ENCODE peak calls at places on chromosomes 6 and 20, in four cellular contexts. One of them, this sample, is unnamed.
A peak's percentile ranks its signal among the peaks of the same experiment; 100 is the strongest.

GRCh38 chr6:161410076-161410475 is 136.2 kb upstream of the AGPAT4 start:
- DNase-seq in coronary artery: no peak
- DNase-seq in AG20443: no peak
- DNase-seq in activated CD8-positive, alpha-beta memory T cell treated with anti-CD3 and anti-CD28 coated beads for 4 hours: no peak
- DNase-seq in this sample: no peak

GRCh38 chr6:35148167-35148741 is 7.1 kb upstream of the TCP11 start:
- DNase-seq in AG20443: peak; percentile 30
- DNase-seq in coronary artery: no peak
- DNase-seq in activated CD8-positive, alpha-beta memory T cell treated with anti-CD3 and anti-CD28 coated beads for 4 hours: no peak
- DNase-seq in this sample: peak; percentile 49

GRCh38 chr6:38367231-38367630 is 272.5 kb downstream of the BTBD9 start:
- DNase-seq in AG20443: no peak
- DNase-seq in coronary artery: no peak
- DNase-seq in activated CD8-positive, alpha-beta memory T cell treated with anti-CD3 and anti-CD28 coated beads for 4 hours: no peak
- DNase-seq in this sample: no peak

GRCh38 chr6:2558098-2558770 is 192.5 kb downstream of the MYLK4 start:
- DNase-seq in activated CD8-positive, alpha-beta memory T cell treated with anti-CD3 and anti-CD28 coated beads for 4 hours: no peak
- DNase-seq in coronary artery: no peak
- DNase-seq in AG20443: no peak
- DNase-seq in this sample: no peak

GRCh38 chr6:41970436-41970846 is 28.8 kb upstream of the CCND3 start:
- DNase-seq in activated CD8-positive, alpha-beta memory T cell treated with anti-CD3 and anti-CD28 coated beads for 4 hours: peak; percentile 13
- DNase-seq in coronary artery: no peak
- DNase-seq in AG20443: peak; percentile 77
- DNase-seq in this sample: peak; percentile 42

GRCh38 chr6:33018904-33019303 is 9.5 kb upstream of the HLA-DOA start:
- DNase-seq in AG20443: peak; percentile 70
- DNase-seq in coronary artery: no peak
- DNase-seq in activated CD8-positive, alpha-beta memory T cell treated with anti-CD3 and anti-CD28 coated beads for 4 hours: no peak
- DNase-seq in this sample: peak; percentile 50

GRCh38 chr6:44471271-44471981 is 83.9 kb downstream of the CDC5L start:
- DNase-seq in AG20443: no peak
- DNase-seq in activated CD8-positive, alpha-beta memory T cell treated with anti-CD3 and anti-CD28 coated beads for 4 hours: no peak
- DNase-seq in coronary artery: peak; percentile 65
- DNase-seq in this sample: no peak

GRCh38 chr20:52131048-52131643 is 60.4 kb downstream of the ZFP64 start:
- DNase-seq in coronary artery: no peak
- DNase-seq in AG20443: no peak
- DNase-seq in activated CD8-positive, alpha-beta memory T cell treated with anti-CD3 and anti-CD28 coated beads for 4 hours: no peak
- DNase-seq in this sample: no peak

GRCh38 chr6:134432036-134432435 is 114.1 kb upstream of the SGK1 start:
- DNase-seq in activated CD8-positive, alpha-beta memory T cell treated with anti-CD3 and anti-CD28 coated beads for 4 hours: no peak
- DNase-seq in coronary artery: no peak
- DNase-seq in AG20443: no peak
- DNase-seq in this sample: no peak

GRCh38 chr20:60469829-60470228 is 511.6 kb downstream of the CDH26 start:
- DNase-seq in coronary artery: no peak
- DNase-seq in activated CD8-positive, alpha-beta memory T cell treated with anti-CD3 and anti-CD28 coated beads for 4 hours: no peak
- DNase-seq in AG20443: no peak
- DNase-seq in this sample: no peak

GRCh38 chr6:4613381-4613780 is 162.8 kb upstream of the CDYL start:
- DNase-seq in AG20443: no peak
- DNase-seq in activated CD8-positive, alpha-beta memory T cell treated with anti-CD3 and anti-CD28 coated beads for 4 hours: no peak
- DNase-seq in coronary artery: no peak
- DNase-seq in this sample: no peak